ENCODE peak calls at places on chromosomes 16 and 17, in five cellular contexts. H, Q, Y, D and B are unnamed samples. For H3K9me3, the result is how much of the 10 kb centered on the place peaks cover.

GRCh38 chr16:56554441-56554840 is 10.4 kb upstream of the MT4 start:
- DNase-seq in H (no peak), Q (no peak), Y (no peak), D (no peak), B (no peak)

GRCh38 chr16:53089434-53090270 is 34.9 kb downstream of the CHD9 start:
- DNase-seq in H (peak), Q (peak), Y (no peak), D (no peak), B (peak)

GRCh38 chr16:79912592-79913310 is 312.2 kb upstream of the MAF start:
- DNase-seq in H (peak), Q (peak), Y (no peak), D (no peak), B (no peak)

GRCh38 chr17:76421054-76421427 is 31.9 kb downstream of the UBE2O start:
- DNase-seq in H (peak), Q (peak), Y (no peak), D (no peak), B (no peak)

GRCh38 chr16:9836118-9836736 is 346.0 kb downstream of the GRIN2A start:
- DNase-seq in H (peak), Q (peak), Y (no peak), D (peak), B (no peak)

GRCh38 chr17:29590979-29591736 is 1.7 kb upstream of the GIT1 start:
- DNase-seq in H (peak), Q (peak), Y (no peak), D (no peak), B (no peak)

GRCh38 chr17:2210726-2211125 is 92.9 kb downstream of the SMG6 start:
- DNase-seq in H (no peak), Q (no peak), Y (no peak), D (no peak), B (no peak)

GRCh38 chr16:66382171-66382965 is 15.9 kb downstream of the CDH5 start:
- DNase-seq in H (peak), Q (peak), Y (no peak), D (no peak), B (peak)

GRCh38 chr16:80899804-80900592 is 95.6 kb upstream of the CDYL2 start:
- DNase-seq in H (peak), Q (peak), Y (peak), D (no peak), B (no peak)

GRCh38 chr17:61689610-61690180 is 98.7 kb upstream of the NACA2 start:
- DNase-seq in H (peak), Q (peak), Y (no peak), D (no peak), B (no peak)

GRCh38 chr17:80125656-80126448 is 21.1 kb downstream of the EIF4A3 start:
- DNase-seq in H (peak), Q (peak), Y (no peak), D (no peak), B (no peak)

GRCh38 chr17:16491703-16492612 is at the start of gene LRRC75A:
- DNase-seq in H (no peak), Q (peak), Y (peak), D (peak), B (no peak)

GRCh38 chr16:80161799-80162380 is 378.9 kb upstream of the DYNLRB2 start:
- DNase-seq in H (no peak), Q (no peak), Y (no peak), D (no peak), B (no peak)

GRCh38 chr17:43810226-43810715 is 22.7 kb downstream of the MPP3 start:
- DNase-seq in H (no peak), Q (no peak), Y (no peak), D (no peak), B (no peak)

GRCh38 chr17:68169840-68170239 is 78.0 kb upstream of the AMZ2 start:
- DNase-seq in H (no peak), Q (no peak), Y (no peak), D (no peak), B (no peak)

GRCh38 chr17:27294689-27295630 is 1.0 kb downstream of the WSB1 start:
- DNase-seq in H (peak), Q (peak), Y (peak), D (peak), B (no peak)

GRCh38 chr16:23355106-23355670 is 53.1 kb downstream of the SCNN1B start:
- DNase-seq in H (no peak), Q (no peak), Y (no peak), D (no peak), B (no peak)

GRCh38 chr17:17439971-17440843 is 36.6 kb upstream of the MED9 start:
- DNase-seq in H (no peak), Q (peak), Y (peak), D (peak), B (peak)

GRCh38 chr17:67549787-67550186 is 167.9 kb upstream of the NOL11 start:
- DNase-seq in H (no peak), Q (no peak), Y (no peak), D (no peak), B (no peak)

GRCh38 chr17:15237106-15237425 is 28.1 kb downstream of the PMP22 start:
- DNase-seq in H (no peak), Q (no peak), Y (no peak), D (no peak), B (no peak)

GRCh38 chr17:333626-334396 is 18.8 kb downstream of the RPH3AL start:
- DNase-seq in H (peak), Q (peak), Y (peak), D (no peak), B (no peak)

GRCh38 chr16:10878644-10879498 is 1.9 kb downstream of the CIITA start:
- DNase-seq in H (no peak), Q (peak), Y (peak), D (no peak), B (no peak)

DNA sequence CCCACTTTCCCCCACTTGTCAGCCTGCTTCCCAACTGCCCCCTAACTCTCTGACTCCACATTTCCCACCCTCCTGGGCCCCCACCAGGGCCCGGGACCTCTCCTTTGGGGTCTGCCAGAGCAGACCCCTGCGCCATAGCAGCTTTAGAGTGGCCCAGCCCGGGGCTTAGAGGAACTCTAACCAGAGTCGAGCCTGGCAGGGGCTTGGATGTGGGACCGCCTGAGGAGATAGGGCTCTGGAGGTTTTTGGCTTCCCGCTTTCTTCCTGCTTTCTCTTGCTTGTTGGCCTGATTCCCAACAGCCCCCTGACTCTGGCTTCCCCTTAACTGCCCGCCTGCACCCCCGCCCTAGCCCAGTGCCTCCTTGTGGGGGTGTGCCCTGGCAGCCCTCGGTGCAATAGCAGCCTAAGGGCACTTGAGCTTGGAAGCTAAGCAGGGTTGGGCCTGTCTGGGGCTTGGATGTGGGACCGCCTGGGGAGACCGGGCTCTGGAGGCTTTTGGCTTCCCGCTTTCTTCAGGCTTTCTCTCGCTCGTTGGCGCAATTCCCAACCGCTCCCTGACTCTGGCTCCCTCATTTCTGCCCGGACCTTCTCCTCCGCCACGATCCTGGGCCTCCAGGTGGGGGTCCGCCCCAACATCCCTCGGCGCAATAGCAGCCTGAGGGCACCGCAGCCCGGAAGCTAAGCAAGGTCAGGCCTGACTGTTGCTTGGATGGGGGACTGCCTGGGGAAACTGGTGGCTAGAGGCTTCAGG is 2292.0 kb downstream of the TP53TG3F start:
- DNase-seq in H (no peak), Q (no peak), Y (no peak), D (no peak), B (no peak)
- H3K9me3 ChIP-seq in H (under half), Q (under half), Y (under half), D (half or more), B (under half)

DNA sequence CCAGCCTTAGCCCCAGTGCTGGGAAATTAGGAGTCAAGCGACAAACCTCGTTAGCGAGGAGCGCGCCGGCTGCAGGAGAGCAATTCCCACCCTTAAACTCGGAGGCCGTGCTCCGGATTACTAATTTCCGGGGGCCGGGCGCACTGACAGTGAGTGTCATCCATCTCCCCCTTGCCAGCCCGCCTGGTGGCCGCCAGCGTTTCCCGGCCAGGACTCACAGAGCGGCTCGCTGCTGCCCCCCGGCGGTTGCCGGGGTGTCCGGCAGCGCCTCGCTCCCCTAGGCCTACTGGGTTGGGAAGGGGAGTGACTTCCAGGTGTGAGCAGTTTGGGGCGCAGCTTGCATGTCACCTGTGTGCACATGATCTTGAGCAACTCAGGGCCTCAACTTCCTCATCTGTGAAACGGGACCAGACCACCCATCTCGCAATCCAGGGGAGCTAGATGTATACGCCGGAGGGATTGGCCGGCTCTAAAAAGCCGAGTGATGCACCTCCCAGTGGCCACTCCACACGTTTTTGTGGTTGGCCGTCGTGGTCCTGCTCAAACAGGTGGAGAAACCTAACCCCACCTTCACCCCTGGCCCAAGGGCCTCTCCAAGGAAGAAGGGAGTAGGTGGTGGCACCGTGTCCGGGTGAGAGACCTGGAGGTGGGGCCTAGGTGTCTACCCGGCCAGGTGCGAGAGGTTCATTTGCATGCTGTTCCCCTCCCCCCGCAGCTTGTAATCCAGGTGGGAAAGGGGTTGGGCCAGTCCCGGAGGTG is 2.5 kb upstream of the GSE1 start:
- DNase-seq in H (peak), Q (peak), Y (peak), D (peak), B (no peak)
- H3K4me3 ChIP-seq in H (no peak), Q (no peak), Y (peak), D (peak), B (peak)

GRCh38 chr16:593406-593805 is 3.5 kb downstream of the RAB40C start:
- DNase-seq in H (no peak), Q (no peak), Y (peak), D (no peak), B (no peak)
- H3K9ac ChIP-seq in H (no peak), Q (no peak), Y (peak), D (no peak), B (no peak)

GRCh38 chr17:21677126-21677910 is 15.0 kb upstream of the KCNJ18 start:
- DNase-seq in H (no peak), Q (no peak), Y (no peak), D (no peak), B (no peak)

GRCh38 chr17:21680366-21680765 is 12.0 kb upstream of the KCNJ18 start:
- DNase-seq in H (no peak), Q (no peak), Y (no peak), D (no peak), B (no peak)

GRCh38 chr17:21677911-21678310 is 14.4 kb upstream of the KCNJ18 start:
- DNase-seq in H (no peak), Q (no peak), Y (no peak), D (no peak), B (no peak)

GRCh38 chr17:21679256-21680146 is 12.8 kb upstream of the KCNJ18 start:
- DNase-seq in H (no peak), Q (no peak), Y (no peak), D (no peak), B (no peak)

GRCh38 chr17:21678451-21679081 is 13.8 kb upstream of the KCNJ18 start:
- DNase-seq in H (no peak), Q (no peak), Y (no peak), D (no peak), B (no peak)
- H3K9me3 ChIP-seq in H (under half), Q (under half), Y (under half), D (under half), B (under half)

DNA sequence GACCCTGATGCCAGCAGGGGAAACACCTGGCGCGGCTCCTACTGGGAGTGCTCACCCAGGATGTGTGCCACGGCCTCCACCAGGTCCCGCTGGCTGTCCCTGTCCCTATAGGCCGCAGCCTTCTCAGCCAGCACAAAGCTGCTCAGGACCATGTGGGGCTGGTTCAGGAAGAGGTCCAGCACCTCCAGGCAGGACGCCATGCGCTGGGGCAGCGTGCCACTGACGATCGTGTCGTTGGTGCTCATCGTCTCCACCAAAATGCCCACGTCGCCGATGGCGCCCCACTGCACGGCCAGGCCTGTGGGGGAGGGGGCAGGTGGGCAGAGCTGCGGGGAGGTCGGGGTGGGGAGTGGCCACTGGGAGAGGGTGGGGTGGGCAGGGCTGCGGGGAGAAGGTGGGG is 15.9 kb upstream of the DUS1L start:
- DNase-seq in H (no peak), Q (no peak), Y (no peak), D (no peak), B (no peak)
- H3K4me3 ChIP-seq in H (no peak), Q (no peak), Y (no peak), D (no peak), B (no peak)

GRCh38 chr16:68076560-68076959 is 8.6 kb upstream of the NFATC3 start:
- DNase-seq in H (no peak), Q (no peak), Y (no peak), D (no peak), B (no peak)
- H3K9ac ChIP-seq in H (no peak), Q (no peak), Y (no peak), D (no peak), B (no peak)

GRCh38 chr17:82952019-82952418 is 112.2 kb upstream of the ZNF750 start:
- DNase-seq in H (no peak), Q (no peak), Y (no peak), D (no peak), B (no peak)
- H3K9me3 ChIP-seq in H (under half), Q (under half), Y (under half), D (under half), B (under half)

GRCh38 chr16:371729-372521 is 1.6 kb upstream of the MRPL28 start:
- DNase-seq in H (no peak), Q (no peak), Y (no peak), D (no peak), B (no peak)

GRCh38 chr16:369866-370436 is 387 bp downstream of the MRPL28 start:
- DNase-seq in H (no peak), Q (peak), Y (no peak), D (no peak), B (no peak)

GRCh38 chr16:370443-370842 is at the start of gene MRPL28:
- DNase-seq in H (peak), Q (peak), Y (peak), D (peak), B (peak)

GRCh38 chr16:372584-372983 is 2.2 kb upstream of the MRPL28 start:
- DNase-seq in H (no peak), Q (no peak), Y (no peak), D (no peak), B (no peak)

DNA sequence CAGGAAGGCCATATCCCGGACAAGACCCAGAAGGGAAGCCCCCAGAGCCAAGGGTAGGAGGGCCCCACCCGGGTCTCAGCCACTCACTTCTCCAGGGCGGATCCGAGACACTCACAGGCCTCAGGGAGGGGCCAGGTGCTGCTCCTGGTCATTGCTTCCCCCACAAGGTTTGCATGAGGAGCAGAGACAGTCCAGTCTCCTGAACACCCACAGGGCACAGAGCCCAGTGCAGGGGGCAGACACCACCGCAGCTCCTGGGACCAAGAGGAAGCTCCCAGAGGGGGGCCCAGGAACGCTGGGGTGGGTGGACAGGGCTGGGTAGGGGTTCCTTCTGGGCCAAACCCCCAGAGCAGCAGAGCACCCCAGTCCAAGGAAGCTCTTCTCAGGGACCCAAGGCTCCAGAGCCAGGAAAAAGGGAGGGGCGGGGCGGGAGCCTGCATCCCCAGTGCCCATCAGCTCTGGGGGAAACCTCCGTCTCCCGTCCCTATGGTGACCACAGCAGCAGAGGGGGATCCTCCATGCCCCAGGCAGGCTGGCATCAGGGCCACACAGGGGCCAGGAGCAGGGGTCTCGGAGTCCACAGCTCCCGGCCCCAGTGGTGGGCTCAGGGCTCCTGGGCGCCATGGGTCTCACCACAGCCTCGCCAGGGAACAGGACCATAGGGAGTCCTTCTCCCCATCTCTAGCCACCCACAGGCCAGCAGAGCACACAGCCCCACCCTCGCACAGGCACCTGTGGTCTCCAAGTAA is 816 bp upstream of the MRPL28 start:
- DNase-seq in H (no peak), Q (no peak), Y (no peak), D (no peak), B (no peak)
- H3K4me3 ChIP-seq in H (no peak), Q (no peak), Y (no peak), D (peak), B (no peak)